ENCODE peak calls at places on chromosomes 11 and 22, in six cellular contexts. V, O, M, P, I and F are unnamed samples.

GRCh38 chr11:109486129-109486528 is 64.1 kb downstream of the C11orf87 start:
- DNase-seq in V (no peak), O (no peak), M (no peak), P (no peak), I (peak; percentile 92), F (no peak)

GRCh38 chr11:68961245-68961644 is 19.5 kb downstream of the MRGPRD start:
- DNase-seq in V (no peak), O (no peak), M (no peak), P (no peak), I (no peak), F (no peak)

GRCh38 chr11:108307751-108308150 is 84.9 kb downstream of the ATM start:
- DNase-seq in V (no peak), O (no peak), M (no peak), P (no peak), I (no peak), F (no peak)

GRCh38 chr11:103929168-103929903 is 107.1 kb upstream of the DDI1 start:
- DNase-seq in V (no peak), O (no peak), M (peak; percentile 13), P (no peak), I (no peak), F (no peak)

GRCh38 chr11:74278721-74279148 is 32.7 kb downstream of the P4HA3 start:
- DNase-seq in V (no peak), O (no peak), M (no peak), P (no peak), I (no peak), F (no peak)

GRCh38 chr22:34004058-34004457 is 83.8 kb upstream of the LARGE1 start:
- DNase-seq in V (no peak), O (no peak), M (no peak), P (no peak), I (no peak), F (no peak)

GRCh38 chr11:112797072-112797471 is 164.1 kb upstream of the NCAM1 start:
- DNase-seq in V (no peak), O (no peak), M (no peak), P (no peak), I (no peak), F (no peak)

GRCh38 chr11:119470316-119471266 is 47.6 kb upstream of the THY1 start:
- DNase-seq in V (no peak), O (no peak), M (no peak), P (no peak), I (no peak), F (no peak)

GRCh38 chr11:69433741-69434140 is 47.7 kb upstream of the LINC01488 start:
- DNase-seq in V (no peak), O (no peak), M (no peak), P (no peak), I (no peak), F (no peak)

GRCh38 chr11:79212711-79213110 is 228.1 kb downstream of the TENM4 start:
- DNase-seq in V (no peak), O (no peak), M (no peak), P (no peak), I (no peak), F (no peak)

GRCh38 chr11:86666193-86666592 is 6.2 kb downstream of the ME3 start:
- DNase-seq in V (no peak), O (no peak), M (no peak), P (no peak), I (no peak), F (no peak)

GRCh38 chr22:25069426-25069757 is 116.9 kb downstream of the KIAA1671 start:
- DNase-seq in V (no peak), O (no peak), M (no peak), P (no peak), I (no peak), F (no peak)

GRCh38 chr11:108198833-108199232 is 23.6 kb downstream of the NPAT start:
- DNase-seq in V (no peak), O (no peak), M (no peak), P (no peak), I (no peak), F (no peak)

GRCh38 chr22:25076281-25076680 is 123.4 kb upstream of the CRYBB3 start:
- DNase-seq in V (no peak), O (peak; percentile 72), M (no peak), P (no peak), I (no peak), F (no peak)

GRCh38 chr22:19880786-19881569 is 26.3 kb upstream of the GNB1L start:
- DNase-seq in V (no peak), O (no peak), M (no peak), P (no peak), I (no peak), F (no peak)

GRCh38 chr22:41442240-41442792 is 4.3 kb downstream of the TOB2 start:
- DNase-seq in V (no peak), O (no peak), M (no peak), P (no peak), I (no peak), F (no peak)

GRCh38 chr22:36673821-36674220 is 29.7 kb downstream of the CACNG2 start:
- DNase-seq in V (no peak), O (no peak), M (no peak), P (no peak), I (no peak), F (no peak)